ENCODE peak calls at places on chromosomes 12 and 14, in six cellular contexts. D is ovary, O is HCT116, S is sigmoid colon, M is Peyer's patch, C is prostate gland. I is an unnamed sample.
A peak's percentile ranks its signal among the peaks of the same experiment; 100 is the strongest.

GRCh38 chr12:57795354-57795753 is 12.8 kb downstream of the TSFM start:
- DNase-seq in C (no peak), D (no peak), S (no peak), O (no peak), M (no peak), I (no peak)

GRCh38 chr14:100902792-100903191 is 730 bp downstream of the RTL1 start:
- DNase-seq in M (no peak), C (no peak), O (no peak), D (no peak), S (peak; percentile 38), I (peak; percentile 15)

GRCh38 chr14:94536836-94537235 is 24.4 kb upstream of the SERPINA4 start:
- DNase-seq in C (no peak), M (no peak), O (peak; percentile 74), D (no peak), S (no peak), I (no peak)

GRCh38 chr12:61750604-61751003 is 509.6 kb upstream of the USP15 start:
- DNase-seq in O (no peak), D (no peak), C (no peak), M (no peak), S (no peak), I (no peak)

GRCh38 chr14:105839425-105840265 is 313.3 kb downstream of the TMEM121 start:
- DNase-seq in S (peak; percentile 60), C (no peak), M (no peak), O (no peak), D (no peak), I (peak; percentile 47)

GRCh38 chr14:105742531-105742848 is 216.1 kb downstream of the TMEM121 start:
- DNase-seq in D (no peak), M (no peak), S (no peak), O (no peak), C (no peak), I (peak; percentile 3)

GRCh38 chr12:45010051-45010450 is 40.8 kb downstream of the DBX2 start:
- DNase-seq in O (no peak), M (no peak), C (no peak), S (no peak), D (no peak), I (no peak)

GRCh38 chr12:98002887-98003493 is 512.4 kb upstream of the TMPO start:
- DNase-seq in C (peak; percentile 46), S (no peak), M (peak; percentile 46), O (peak; percentile 39), D (no peak), I (no peak)

GRCh38 chr12:78559441-78559840 is 305.1 kb upstream of the SYT1 start:
- DNase-seq in D (no peak), O (no peak), S (no peak), M (no peak), C (no peak), I (no peak)

GRCh38 chr12:105226219-105226618 is 9.8 kb downstream of the APPL2 start:
- DNase-seq in S (peak; percentile 84), O (no peak), M (peak; percentile 76), D (peak; percentile 46), C (peak; percentile 74), I (peak; percentile 62)

GRCh38 chr12:128204725-128205124 is 62.2 kb upstream of the TMEM132C start:
- DNase-seq in C (no peak), D (no peak), O (no peak), M (no peak), S (no peak), I (no peak)

GRCh38 chr12:90013409-90013808 is 304.8 kb upstream of the ATP2B1 start:
- DNase-seq in S (no peak), C (no peak), O (no peak), D (no peak), M (no peak), I (no peak)

GRCh38 chr12:16228067-16228466 is 49.4 kb downstream of the SLC15A5 start:
- DNase-seq in S (no peak), C (no peak), D (no peak), O (no peak), M (no peak), I (no peak)

GRCh38 chr12:90630006-90630405 is 325.0 kb downstream of the CCER1 start:
- DNase-seq in D (no peak), S (no peak), O (no peak), C (no peak), M (no peak), I (no peak)

GRCh38 chr12:115570271-115570777 is 707.2 kb downstream of the MED13L start:
- DNase-seq in O (no peak), S (no peak), C (no peak), M (no peak), D (no peak), I (no peak)

GRCh38 chr14:73223049-73223448 is 14.3 kb upstream of the PAPLN start:
- DNase-seq in M (no peak), O (no peak), S (no peak), D (no peak), C (no peak), I (no peak)

GRCh38 chr12:27936196-27936595 is 36.3 kb downstream of the PTHLH start:
- DNase-seq in O (no peak), D (no peak), M (no peak), C (no peak), S (no peak), I (no peak)

GRCh38 chr12:102722147-102722546 is 194.9 kb downstream of the PAH start:
- DNase-seq in C (no peak), M (no peak), O (no peak), S (no peak), D (no peak), I (no peak)

GRCh38 chr14:45133683-45134050 is 614 bp downstream of the FKBP3 start:
- DNase-seq in D (no peak), S (no peak), O (no peak), M (no peak), C (no peak), I (no peak)

GRCh38 chr12:49635036-49635435 is 11.7 kb downstream of the PRPF40B start:
- DNase-seq in C (no peak), D (no peak), S (no peak), O (no peak), M (peak; percentile 42), I (no peak)

GRCh38 chr14:45891417-45892080 is 638.5 kb upstream of the MIS18BP1 start:
- DNase-seq in S (no peak), D (peak; percentile 44), O (no peak), C (peak; percentile 27), M (peak; percentile 50), I (no peak)

GRCh38 chr12:112891093-112892024 is 15.4 kb upstream of the OAS1 start:
- DNase-seq in O (no peak), C (no peak), M (no peak), S (no peak), D (no peak), I (no peak)

GRCh38 chr12:113368331-113368730 is 9.9 kb downstream of the PLBD2 start:
- DNase-seq in D (no peak), C (no peak), M (no peak), O (no peak), S (no peak), I (no peak)

DNA sequence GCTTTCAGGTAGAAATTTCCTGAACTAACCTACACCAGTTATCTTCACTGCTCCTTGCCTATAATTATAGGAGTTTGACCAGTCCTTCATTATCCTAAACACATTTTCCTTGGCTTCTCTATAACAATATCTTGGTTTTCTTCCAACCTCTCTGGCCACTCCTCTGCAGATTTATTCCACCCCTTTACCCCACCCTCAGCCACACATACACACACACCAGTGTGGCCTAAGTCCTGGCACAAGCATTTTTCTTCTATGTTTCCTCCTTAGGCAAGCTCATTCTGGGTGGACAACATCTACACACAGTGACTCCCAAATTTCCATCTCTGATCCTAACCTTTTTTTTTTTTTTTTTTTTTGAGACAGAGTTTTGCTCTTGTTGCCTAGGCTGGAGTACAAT is 25.1 kb downstream of the CDK17 start:
- DNase-seq in S (no peak), C (no peak), D (no peak), O (no peak), M (no peak), I (no peak)
- TF ChIP-seq POLR2A in S (no peak), C (no peak), D (no peak), O (no peak), M (no peak), I (no peak)

GRCh38 chr14:70601162-70601561 is 707 bp upstream of the MED6 start:
- DNase-seq in C (no peak), S (no peak), M (no peak), O (no peak), D (no peak), I (no peak)
- H3K27ac ChIP-seq in C (peak overlapping the region; percentile 59), S (peak overlapping the region; percentile 77), M (no peak overlapping the region), O (peak overlapping the region; percentile 19), D (no peak overlapping the region), I (peak overlapping the region; percentile 93)

GRCh38 chr12:71014180-71014785 is 93.7 kb upstream of the PTPRR start:
- DNase-seq in S (no peak), M (no peak), O (peak; percentile 51), C (no peak), D (no peak), I (no peak)
- TF ChIP-seq CTCF in S (no peak), M (peak; percentile 82), O (peak; percentile 68), C (peak; percentile 53), D (peak; percentile 67), I (peak; percentile 66)

GRCh38 chr12:55728932-55729591 is at the start of gene CD63:
- DNase-seq in S (peak; percentile 96), D (peak; percentile 94), M (peak; percentile 94), O (no peak), C (peak; percentile 89), I (peak; percentile 82)
- TF ChIP-seq POLR2A in S (peak; percentile 53), D (peak; percentile 78), M (peak; percentile 76), O (no peak), C (peak; percentile 83), I (no peak)

GRCh38 chr12:106645074-106645421 is 62.2 kb downstream of the RFX4 start:
- DNase-seq in S (peak; percentile 81), M (no peak), C (peak; percentile 92), O (no peak), D (no peak), I (peak; percentile 89)
- H3K27ac ChIP-seq in S (no peak overlapping the region), M (no peak overlapping the region), C (peak overlapping the region; percentile 42), O (no peak overlapping the region), D (no peak overlapping the region), I (peak overlapping the region; percentile 85)